ENCODE peak calls at places on chromosomes 1 and 21, in nine cellular contexts. U is activated CD4-positive, alpha-beta T cell treated with anti-CD3 and anti-CD28 coated beads, Interleukin-2, amount 10 ng/mL, durations not matched to agents 7 days and 5 days; O is cardiac fibroblast; C is endodermal cell; F is ovary; V is nucleus accumbens; H is mucosa of gallbladder; G is NCI-H1694 treated with DMSO at 0.1 percent for 48 hours; Z is hippocampal formation. R is an unnamed sample.

GRCh38 chr1:233487415-233487814 is 126.5 kb upstream of the KCNK1 start:
- DNase-seq in U (no peak), O (no peak), C (no peak), F (no peak), V (no peak), H (no peak), G (no peak), Z (no peak), R (no peak)

GRCh38 chr1:68725353-68725752 is 228.5 kb upstream of the DEPDC1 start:
- DNase-seq in U (no peak), O (no peak), C (no peak), F (peak), V (no peak), H (peak), G (peak), Z (no peak), R (peak)

GRCh38 chr1:30880631-30881155 is 27.9 kb downstream of the SDC3 start:
- DNase-seq in U (no peak), O (no peak), C (no peak), F (no peak), V (no peak), H (no peak), G (no peak), Z (no peak), R (peak)

GRCh38 chr1:92961896-92962752 is 862 bp upstream of the DIPK1A start:
- DNase-seq in U (peak), O (peak), C (peak), F (no peak), V (peak), H (peak), G (peak), Z (no peak), R (peak)

GRCh38 chr1:48776400-48777218 is at the start of gene BEND5:
- DNase-seq in U (peak), O (no peak), C (peak), F (peak), V (peak), H (peak), G (peak), Z (peak), R (peak)

GRCh38 chr1:101284021-101284420 is 47.2 kb downstream of the S1PR1 start:
- DNase-seq in U (peak), O (no peak), C (peak), F (no peak), V (no peak), H (no peak), G (no peak), Z (no peak), R (no peak)

GRCh38 chr1:111804736-111805135 is 49.0 kb downstream of the DDX20 start:
- DNase-seq in U (no peak), O (no peak), C (no peak), F (no peak), V (no peak), H (no peak), G (peak), Z (no peak), R (peak)

GRCh38 chr1:78003882-78004718 is 639 bp upstream of the DNAJB4 start:
- DNase-seq in U (peak), O (peak), C (peak), F (peak), V (peak), H (peak), G (no peak), Z (peak), R (peak)

GRCh38 chr1:39925727-39926342 is 24.1 kb upstream of the MYCL start:
- DNase-seq in U (no peak), O (peak), C (no peak), F (no peak), V (no peak), H (no peak), G (no peak), Z (no peak), R (no peak)

GRCh38 chr1:148383966-148384365 is 99.1 kb downstream of the PPIAL4G start:
- DNase-seq in U (no peak), O (no peak), C (no peak), F (no peak), V (no peak), H (no peak), G (no peak), Z (no peak), R (no peak)

GRCh38 chr1:149845416-149845815 is 54.0 kb upstream of the BOLA1 start:
- DNase-seq in U (peak), O (no peak), C (peak), F (no peak), V (no peak), H (no peak), G (no peak), Z (no peak), R (no peak)

GRCh38 chr1:208211901-208212843 is 32.0 kb downstream of the PLXNA2 start:
- DNase-seq in U (no peak), O (peak), C (no peak), F (no peak), V (no peak), H (no peak), G (no peak), Z (peak), R (no peak)

GRCh38 chr1:31413405-31414005 is 492 bp downstream of the SERINC2 start:
- DNase-seq in U (no peak), O (peak), C (peak), F (peak), V (no peak), H (peak), G (no peak), Z (no peak), R (peak)

GRCh38 chr1:185358957-185359356 is 41.9 kb upstream of the IVNS1ABP start:
- DNase-seq in U (no peak), O (no peak), C (no peak), F (no peak), V (no peak), H (no peak), G (no peak), Z (no peak), R (no peak)

GRCh38 chr1:194341587-194341986 is 1155.2 kb upstream of the B3GALT2 start:
- DNase-seq in U (no peak), O (no peak), C (no peak), F (no peak), V (no peak), H (no peak), G (no peak), Z (no peak), R (peak)

GRCh38 chr1:1284370-1285101 is 4.3 kb downstream of the SCNN1D start:
- DNase-seq in U (no peak), O (no peak), C (no peak), F (no peak), V (no peak), H (no peak), G (no peak), Z (no peak), R (no peak)

GRCh38 chr1:112504002-112504401 is 4.8 kb upstream of the WNT2B start:
- DNase-seq in U (no peak), O (no peak), C (no peak), F (peak), V (no peak), H (no peak), G (no peak), Z (no peak), R (no peak)

GRCh38 chr21:33367309-33367973 is 35.8 kb upstream of the IFNGR2 start:
- DNase-seq in U (no peak), O (no peak), C (peak), F (no peak), V (no peak), H (no peak), G (no peak), Z (no peak), R (peak)

GRCh38 chr1:174232761-174233160 is 73.4 kb downstream of the RABGAP1L start:
- DNase-seq in U (no peak), O (no peak), C (no peak), F (no peak), V (no peak), H (no peak), G (no peak), Z (no peak), R (no peak)

GRCh38 chr1:53295746-53296722 is 31.8 kb downstream of the LRP8 start:
- DNase-seq in U (no peak), O (no peak), C (no peak), F (no peak), V (no peak), H (no peak), G (peak), Z (no peak), R (peak)

GRCh38 chr21:15164678-15165303 is 100.0 kb upstream of the NRIP1 start:
- DNase-seq in U (no peak), O (peak), C (no peak), F (no peak), V (no peak), H (peak), G (no peak), Z (no peak), R (peak)

GRCh38 chr1:180288894-180289293 is 58.8 kb downstream of the LHX4 start:
- DNase-seq in U (no peak), O (no peak), C (no peak), F (no peak), V (no peak), H (no peak), G (no peak), Z (no peak), R (no peak)

GRCh38 chr1:53071167-53071865 is 9.3 kb downstream of the PODN start:
- DNase-seq in U (no peak), O (no peak), C (peak), F (peak), V (no peak), H (no peak), G (no peak), Z (no peak), R (no peak)

GRCh38 chr1:220908757-220909156 is 29.5 kb downstream of the HLX start:
- DNase-seq in U (no peak), O (peak), C (no peak), F (no peak), V (no peak), H (no peak), G (peak), Z (no peak), R (peak)

GRCh38 chr21:27152996-27153395 is 186.1 kb upstream of the ADAMTS5 start:
- DNase-seq in U (no peak), O (no peak), C (no peak), F (no peak), V (no peak), H (no peak), G (no peak), Z (no peak), R (no peak)

GRCh38 chr1:39190096-39190495 is 14.4 kb upstream of the MACF1 start:
- DNase-seq in U (no peak), O (no peak), C (no peak), F (no peak), V (no peak), H (no peak), G (no peak), Z (no peak), R (no peak)

GRCh38 chr1:62306065-62306464 is 13.2 kb downstream of the KANK4 start:
- DNase-seq in U (no peak), O (no peak), C (no peak), F (no peak), V (no peak), H (no peak), G (no peak), Z (no peak), R (peak)

GRCh38 chr1:107228704-107229103 is 87.9 kb downstream of the NTNG1 start:
- DNase-seq in U (no peak), O (no peak), C (no peak), F (no peak), V (no peak), H (no peak), G (no peak), Z (no peak), R (no peak)

GRCh38 chr1:203439086-203439620 is 36.5 kb upstream of the PRELP start:
- DNase-seq in U (no peak), O (no peak), C (no peak), F (no peak), V (no peak), H (no peak), G (no peak), Z (peak), R (no peak)

GRCh38 chr1:165376041-165376810 is 19.7 kb upstream of the LMX1A start:
- DNase-seq in U (no peak), O (peak), C (peak), F (peak), V (peak), H (peak), G (no peak), Z (peak), R (peak)

GRCh38 chr1:20325407-20325737 is 34.7 kb downstream of the VWA5B1 start:
- DNase-seq in U (no peak), O (no peak), C (no peak), F (no peak), V (no peak), H (no peak), G (no peak), Z (no peak), R (peak)

GRCh38 chr1:39082140-39082799 is 56.1 kb downstream of the NDUFS5 start:
- DNase-seq in U (no peak), O (no peak), C (peak), F (no peak), V (no peak), H (no peak), G (no peak), Z (no peak), R (no peak)

GRCh38 chr1:245663841-245664240 is 509.1 kb downstream of the KIF26B start:
- DNase-seq in U (no peak), O (no peak), C (peak), F (no peak), V (no peak), H (no peak), G (no peak), Z (no peak), R (no peak)

GRCh38 chr1:151822404-151822803 is 9.2 kb downstream of the RORC start:
- DNase-seq in U (no peak), O (no peak), C (no peak), F (no peak), V (no peak), H (no peak), G (no peak), Z (no peak), R (no peak)

GRCh38 chr21:35254752-35255138 is 205.6 kb upstream of the RUNX1 start:
- DNase-seq in U (no peak), O (no peak), C (no peak), F (no peak), V (no peak), H (no peak), G (no peak), Z (no peak), R (no peak)

GRCh38 chr1:32014199-32014936 is 700 bp downstream of the KHDRBS1 start:
- DNase-seq in U (peak), O (peak), C (peak), F (peak), V (peak), H (peak), G (no peak), Z (peak), R (peak)